ENCODE peak calls at places on chromosomes 7 and 10, in seven cellular contexts. S is colonic mucosa; U is BJ; V is brain microvascular endothelial cell; B is CD8-positive, alpha-beta T cell; Q is upper lobe of right lung; P is fibroblast of the aortic adventitia. I is an unnamed sample.

GRCh38 chr7:31776616-31777015 is 89.6 kb downstream of the PPP1R17 start:
- DNase-seq in S (no peak), U (peak; percentile 57), V (peak; percentile 59), B (no peak), Q (no peak), P (peak; percentile 68), I (peak; percentile 31)

GRCh38 chr7:88771417-88771816 is 11.9 kb downstream of the ZNF804B start:
- DNase-seq in S (no peak), U (no peak), V (no peak), B (no peak), Q (no peak), P (no peak), I (no peak)

GRCh38 chr10:26997610-26998009 is 102.7 kb downstream of the ANKRD26 start:
- DNase-seq in S (no peak), U (no peak), V (no peak), B (no peak), Q (no peak), P (no peak), I (no peak)

GRCh38 chr10:100817268-100817839 is 72.0 kb downstream of the PAX2 start:
- DNase-seq in S (no peak), U (no peak), V (no peak), B (no peak), Q (no peak), P (no peak), I (no peak)

GRCh38 chr10:117740088-117740487 is 197.5 kb downstream of the EMX2 start:
- DNase-seq in S (no peak), U (no peak), V (no peak), B (no peak), Q (no peak), P (no peak), I (no peak)

GRCh38 chr7:157292258-157292657 is 44.5 kb upstream of the DNAJB6 start:
- DNase-seq in S (no peak), U (no peak), V (no peak), B (no peak), Q (no peak), P (no peak), I (no peak)

GRCh38 chr10:103533827-103534226 is 40.3 kb downstream of the NEURL1 start:
- DNase-seq in S (no peak), U (no peak), V (no peak), B (no peak), Q (peak; percentile 17), P (no peak), I (no peak)

GRCh38 chr7:103065666-103066065 is 8.9 kb downstream of the FBXL13 start:
- DNase-seq in S (peak; percentile 38), U (no peak), V (peak; percentile 15), B (peak; percentile 44), Q (peak; percentile 70), P (peak; percentile 23), I (no peak)

GRCh38 chr10:99234067-99234738 is 1.4 kb downstream of the HPSE2 start:
- DNase-seq in S (peak; percentile 54), U (no peak), V (peak; percentile 14), B (no peak), Q (peak; percentile 88), P (peak; percentile 28), I (no peak)

GRCh38 chr7:16098585-16099179 is 322.7 kb downstream of the CRPPA start:
- DNase-seq in S (no peak), U (no peak), V (no peak), B (no peak), Q (no peak), P (peak; percentile 33), I (no peak)

GRCh38 chr7:102891693-102892261 is 21.0 kb upstream of the LRRC17 start:
- DNase-seq in S (no peak), U (peak; percentile 59), V (peak; percentile 90), B (no peak), Q (no peak), P (peak; percentile 91), I (no peak)

GRCh38 chr7:81618400-81619014 is 151.3 kb downstream of the HGF start:
- DNase-seq in S (no peak), U (peak; percentile 71), V (peak; percentile 96), B (no peak), Q (no peak), P (peak; percentile 95), I (peak; percentile 78)

GRCh38 chr10:88810196-88810961 is 7.8 kb downstream of the LIPM start:
- DNase-seq in S (peak; percentile 33), U (peak; percentile 29), V (peak; percentile 43), B (peak; percentile 35), Q (no peak), P (peak; percentile 85), I (no peak)

GRCh38 chr7:27922907-27923306 is 182.9 kb downstream of the TAX1BP1 start:
- DNase-seq in S (no peak), U (no peak), V (no peak), B (no peak), Q (no peak), P (no peak), I (no peak)

GRCh38 chr7:135147899-135148721 is at the start of gene TMEM140:
- DNase-seq in S (peak; percentile 70), U (no peak), V (peak; percentile 66), B (peak; percentile 80), Q (no peak), P (peak; percentile 73), I (peak; percentile 79)

GRCh38 chr7:94012748-94013147 is 8.6 kb upstream of the BET1 start:
- DNase-seq in S (no peak), U (no peak), V (no peak), B (no peak), Q (no peak), P (no peak), I (no peak)

DNA sequence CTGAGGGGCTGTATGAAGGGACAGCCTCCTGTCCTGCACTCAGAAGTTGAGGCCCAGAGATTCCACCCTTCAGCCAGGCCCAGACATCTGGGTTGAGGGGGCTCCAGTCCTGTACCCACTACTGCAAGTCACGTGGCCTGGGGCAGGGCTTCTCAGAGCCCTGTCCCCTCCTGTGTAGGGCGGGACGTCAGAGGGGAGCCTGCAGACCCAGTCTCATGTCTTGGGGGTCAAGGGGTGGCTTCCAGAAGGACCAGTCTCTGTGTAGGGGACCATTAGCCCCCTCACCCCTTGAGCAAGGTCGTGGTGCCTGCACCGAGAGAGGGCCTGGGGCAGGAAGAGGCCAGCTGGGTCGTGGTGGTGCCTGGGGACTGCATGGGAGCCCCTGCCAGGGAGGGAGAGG is 593 bp upstream of the PILRA start:
- DNase-seq in S (no peak), U (no peak), V (no peak), B (no peak), Q (peak; percentile 64), P (no peak), I (no peak)
- H3K4me3 ChIP-seq in S (no peak overlapping the region), U (no peak overlapping the region), V (no peak overlapping the region), B (no peak overlapping the region), Q (no peak overlapping the region), P (no peak overlapping the region), I (no peak overlapping the region)

GRCh38 chr10:50362547-50363125 is 111.3 kb upstream of the ASAH2 start:
- DNase-seq in S (no peak), U (no peak), V (no peak), B (no peak), Q (no peak), P (peak; percentile 11), I (no peak)

GRCh38 chr10:50361946-50362345 is 110.6 kb upstream of the ASAH2 start:
- DNase-seq in S (no peak), U (no peak), V (no peak), B (no peak), Q (no peak), P (no peak), I (no peak)

GRCh38 chr10:50369931-50370330 is 118.6 kb upstream of the ASAH2 start:
- DNase-seq in S (no peak), U (no peak), V (peak; percentile 44), B (no peak), Q (no peak), P (no peak), I (no peak)

DNA sequence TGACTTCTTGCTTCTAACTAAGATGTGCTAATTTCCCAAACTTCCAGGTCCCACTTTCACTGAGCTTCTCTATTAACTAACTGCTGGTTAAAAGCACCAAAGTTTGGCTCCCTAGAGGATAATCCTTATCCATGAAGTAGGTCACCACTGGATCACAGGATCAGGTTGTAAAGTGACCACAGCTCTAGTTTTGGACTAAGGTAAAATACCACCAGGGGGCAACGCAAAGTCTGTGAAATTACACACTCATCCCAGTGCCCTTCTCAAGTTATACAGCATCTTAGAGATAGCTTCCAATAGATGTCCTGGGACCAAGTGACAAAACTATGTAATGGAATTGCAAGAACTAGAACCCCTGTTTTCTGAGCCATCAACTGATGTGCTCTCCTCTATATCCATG is 116.4 kb upstream of the ASAH2 start:
- DNase-seq in S (peak; percentile 31), U (no peak), V (peak; percentile 57), B (no peak), Q (no peak), P (peak; percentile 63), I (no peak)
- TF ChIP-seq CTCF in S (no peak), U (peak; percentile 52), V (peak; percentile 64), B (no peak), Q (peak; percentile 35), P (peak; percentile 48), I (peak; percentile 55)

GRCh38 chr10:10164845-10165244 is 852.8 kb upstream of the CELF2 start:
- DNase-seq in S (no peak), U (no peak), V (no peak), B (no peak), Q (no peak), P (no peak), I (no peak)

GRCh38 chr10:10165415-10165814 is 852.3 kb upstream of the CELF2 start:
- DNase-seq in S (no peak), U (no peak), V (no peak), B (no peak), Q (no peak), P (no peak), I (no peak)

DNA sequence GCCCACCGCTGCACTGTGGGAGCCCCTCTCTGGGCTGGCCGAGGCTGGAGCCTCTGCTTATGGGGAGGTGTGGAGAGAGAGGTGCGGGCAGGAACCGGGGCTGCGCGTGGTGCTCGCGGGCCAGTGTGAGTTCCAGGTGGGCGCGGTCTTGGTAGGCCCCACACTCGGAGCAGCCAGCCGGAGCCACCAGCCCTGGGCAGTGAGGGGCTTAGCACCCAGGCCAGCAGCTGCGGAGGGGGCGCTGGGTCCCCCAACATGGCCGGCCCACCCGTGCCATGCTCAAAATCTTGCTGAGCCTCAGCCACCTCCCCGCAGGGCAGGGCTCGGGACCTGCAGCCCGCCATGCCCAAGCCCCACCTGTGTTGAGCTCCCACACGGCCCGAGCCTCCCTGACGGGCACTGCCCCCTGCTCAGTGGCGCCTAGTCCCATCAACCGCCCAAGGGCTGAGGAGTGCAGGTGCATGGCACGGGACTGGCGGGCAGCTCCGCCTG is 856.8 kb upstream of the CELF2 start:
- DNase-seq in S (no peak), U (no peak), V (no peak), B (no peak), Q (peak; percentile 60), P (no peak), I (no peak)
- H3K4me3 ChIP-seq in S (no peak overlapping the region), U (no peak overlapping the region), V (no peak overlapping the region), B (no peak overlapping the region), Q (no peak overlapping the region), P (no peak overlapping the region), I (no peak overlapping the region)

DNA sequence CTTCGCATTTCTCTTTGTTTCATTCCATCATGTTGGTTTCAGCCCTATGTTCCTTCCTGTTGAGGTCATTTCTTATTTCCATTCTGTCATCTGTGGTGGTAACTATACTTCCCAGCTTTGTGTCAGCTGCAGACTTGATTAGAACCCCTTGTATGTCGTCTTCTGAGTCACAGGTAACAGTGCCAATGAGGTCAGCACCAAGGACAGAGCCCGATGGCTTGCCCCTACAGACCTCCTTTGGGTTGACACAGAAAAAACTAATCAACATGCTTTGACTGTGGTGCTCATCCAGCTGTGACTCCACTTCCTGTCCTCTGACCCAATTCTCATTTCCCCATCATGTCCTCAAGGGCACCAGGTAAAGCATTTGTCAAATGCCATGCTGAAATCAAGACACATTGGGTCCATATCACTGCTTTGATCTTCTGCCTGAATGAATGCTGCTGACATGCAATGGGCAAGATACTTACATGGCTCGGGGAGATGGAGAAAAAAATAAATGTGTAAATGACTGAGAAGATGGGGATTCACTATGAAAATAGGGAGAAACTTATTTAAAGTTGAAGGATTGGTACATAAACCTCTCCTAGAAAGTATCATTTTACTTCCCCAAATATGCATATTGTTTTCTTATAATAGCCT is 25.6 kb upstream of the CRTAC1 start:
- DNase-seq in S (no peak), U (no peak), V (peak; percentile 4), B (no peak), Q (no peak), P (peak; percentile 14), I (peak; percentile 10)
- TF ChIP-seq CTCF in S (no peak), U (no peak), V (no peak), B (no peak), Q (no peak), P (no peak), I (no peak)

I was measured in epithelial cell of proximal tubule.